ENCODE peak calls at places on chromosomes 12 and 14, in five cellular contexts. G is HEK293T, C is GM12878, H is HepG2, T is K562. B is an unnamed sample.

GRCh38 chr14:101773378-101773777 is 11.9 kb downstream of the PPP2R5C start:
- DNase-seq in G (no peak), C (no peak), H (no peak), T (no peak), B (no peak)

GRCh38 chr14:93543766-93544165 is 113.0 kb downstream of the UNC79 start:
- DNase-seq in G (peak; percentile 12), C (no peak), H (peak; percentile 10), T (no peak), B (peak; percentile 42)

GRCh38 chr12:57726151-57726883 is 12.2 kb downstream of the AGAP2 start:
- DNase-seq in G (peak; percentile 92), C (no peak), H (peak; percentile 71), T (no peak), B (peak; percentile 96)

GRCh38 chr14:61527325-61528100 is 167.8 kb upstream of the HIF1A start:
- DNase-seq in G (no peak), C (no peak), H (peak; percentile 30), T (peak; percentile 7), B (no peak)

GRCh38 chr14:23147676-23148075 is 28.6 kb upstream of the CEBPE start:
- DNase-seq in G (no peak), C (no peak), H (no peak), T (no peak), B (no peak)

GRCh38 chr12:109289004-109289403 is 20.1 kb downstream of the FOXN4 start:
- DNase-seq in G (no peak), C (no peak), H (no peak), T (no peak), B (no peak)

GRCh38 chr12:69481133-69481532 is 10.9 kb downstream of the FRS2 start:
- DNase-seq in G (no peak), C (no peak), H (peak; percentile 64), T (no peak), B (no peak)

GRCh38 chr12:80175307-80175930 is 76.1 kb downstream of the OTOGL start:
- DNase-seq in G (no peak), C (no peak), H (no peak), T (no peak), B (no peak)

GRCh38 chr14:64684091-64684490 is 20.1 kb upstream of the PLEKHG3 start:
- DNase-seq in G (no peak), C (no peak), H (peak; percentile 25), T (no peak), B (no peak)

GRCh38 chr14:69803753-69804152 is 6.7 kb upstream of the SLC10A1 start:
- DNase-seq in G (no peak), C (no peak), H (no peak), T (no peak), B (no peak)

GRCh38 chr14:36582874-36583241 is 444 bp upstream of the NKX2-8 start:
- DNase-seq in G (no peak), C (no peak), H (no peak), T (no peak), B (peak; percentile 11)

GRCh38 chr14:36579573-36580140 is 2.8 kb downstream of the NKX2-8 start:
- DNase-seq in G (no peak), C (no peak), H (no peak), T (no peak), B (peak; percentile 16)

GRCh38 chr14:36582011-36582873 is at the start of gene NKX2-8:
- DNase-seq in G (peak; percentile 49), C (no peak), H (no peak), T (peak; percentile 19), B (peak; percentile 30)

GRCh38 chr14:36580141-36580855 is 2.1 kb downstream of the NKX2-8 start:
- DNase-seq in G (no peak), C (no peak), H (no peak), T (no peak), B (peak; percentile 21)

GRCh38 chr14:36580856-36581831 is 1.3 kb downstream of the NKX2-8 start:
- DNase-seq in G (no peak), C (no peak), H (no peak), T (no peak), B (peak; percentile 43)
- TF ChIP-seq FOXM1 in G (no peak), C (no peak), H (no peak), T (no peak), B (no peak)

DNA sequence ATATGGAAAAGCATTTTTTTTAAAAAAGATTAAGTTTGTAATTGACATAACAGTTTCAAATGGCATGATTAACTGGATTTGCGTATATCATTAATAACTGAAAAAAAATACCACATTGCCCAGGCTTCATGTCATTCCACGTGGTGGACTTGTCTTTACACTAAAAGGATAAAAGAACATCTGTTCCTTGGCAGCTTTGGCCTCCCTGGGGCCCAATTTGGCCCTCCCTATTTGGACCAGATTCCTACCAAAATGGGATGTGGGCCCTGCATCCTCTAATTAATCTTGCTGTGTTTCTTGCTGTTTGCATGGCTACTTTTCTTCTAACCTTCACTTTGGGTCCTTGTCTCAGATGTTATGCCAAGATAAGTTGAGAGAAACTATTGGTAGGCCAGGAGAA is 57.6 kb downstream of the PTHLH start:
- DNase-seq in G (no peak), C (no peak), H (no peak), T (no peak), B (no peak)
- TF ChIP-seq FOXM1 in G (no peak), C (no peak), H (no peak), T (no peak), B (no peak)

GRCh38 chr12:91367234-91367849 is 184.7 kb upstream of the DCN start:
- DNase-seq in G (peak; percentile 18), C (no peak), H (peak; percentile 2), T (peak; percentile 36), B (no peak)
- TF ChIP-seq FOXM1 in G (no peak), C (no peak), H (no peak), T (no peak), B (no peak)

GRCh38 chr14:35158951-35159653 is 36.8 kb downstream of the PRORP start:
- DNase-seq in G (no peak), C (no peak), H (peak; percentile 44), T (no peak), B (no peak)

GRCh38 chr14:35163384-35163783 is 41.0 kb downstream of the PRORP start:
- DNase-seq in G (no peak), C (no peak), H (no peak), T (no peak), B (no peak)

GRCh38 chr14:35161231-35161630 is 38.9 kb downstream of the PRORP start:
- DNase-seq in G (no peak), C (no peak), H (no peak), T (no peak), B (no peak)

GRCh38 chr14:35158491-35158890 is 36.1 kb downstream of the PRORP start:
- DNase-seq in G (no peak), C (no peak), H (no peak), T (no peak), B (no peak)

GRCh38 chr14:35159742-35160409 is 37.5 kb downstream of the PRORP start:
- DNase-seq in G (no peak), C (no peak), H (peak; percentile 94), T (no peak), B (no peak)
- TF ChIP-seq FOXM1 in G (no peak), C (peak; percentile 44), H (no peak), T (no peak), B (no peak)

GRCh38 chr14:104128981-104129380 is 9.4 kb upstream of the KIF26A start:
- DNase-seq in G (no peak), C (no peak), H (no peak), T (no peak), B (no peak)

GRCh38 chr14:104129556-104129955 is 8.8 kb upstream of the KIF26A start:
- DNase-seq in G (no peak), C (no peak), H (no peak), T (no peak), B (no peak)

GRCh38 chr14:104131968-104132732 is 6.2 kb upstream of the KIF26A start:
- DNase-seq in G (no peak), C (no peak), H (no peak), T (no peak), B (no peak)

GRCh38 chr14:104132981-104133380 is 5.4 kb upstream of the KIF26A start:
- DNase-seq in G (no peak), C (no peak), H (no peak), T (no peak), B (peak; percentile 14)

DNA sequence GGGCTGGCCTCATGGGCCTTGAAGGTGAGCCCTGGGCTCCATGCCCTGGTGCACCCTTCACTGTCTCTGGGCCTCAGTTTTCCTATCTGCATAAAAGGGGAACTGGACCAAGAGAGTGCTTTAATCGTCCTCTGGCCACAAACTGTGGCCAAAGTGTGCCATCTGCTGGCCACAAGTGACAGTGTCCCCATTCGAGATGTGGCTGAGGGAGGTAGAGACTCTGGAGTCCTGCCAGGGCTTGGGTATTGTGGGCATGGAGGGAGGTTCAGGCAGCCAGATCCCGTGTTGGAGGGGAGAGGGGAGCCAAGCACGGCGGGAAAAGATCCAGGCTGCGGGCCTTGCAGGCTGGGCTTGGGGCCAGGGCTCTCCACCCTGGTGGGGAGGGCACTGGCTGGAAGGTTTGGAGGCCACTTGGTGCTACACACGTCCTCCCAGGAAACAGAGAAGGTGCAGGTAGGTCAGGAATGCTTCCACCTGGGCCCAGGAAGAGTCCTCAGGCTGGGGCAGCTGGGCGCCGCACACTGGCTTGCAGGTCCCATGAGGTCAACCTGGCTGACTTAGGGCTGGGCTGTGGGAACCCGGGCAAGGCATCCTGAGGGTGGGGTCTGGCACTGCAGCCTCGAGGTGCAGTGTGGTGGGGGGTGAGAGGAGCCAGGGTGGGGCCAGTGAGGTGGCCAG is 7.3 kb upstream of the KIF26A start:
- DNase-seq in G (peak; percentile 60), C (no peak), H (peak; percentile 23), T (no peak), B (peak; percentile 87)
- TF ChIP-seq FOXM1 in G (no peak), C (no peak), H (no peak), T (no peak), B (no peak)

GRCh38 chr12:10455766-10456165 is 2.6 kb upstream of the KLRC1 start:
- DNase-seq in G (no peak), C (no peak), H (no peak), T (no peak), B (no peak)

GRCh38 chr12:10457760-10458159 is 4.6 kb upstream of the KLRC1 start:
- DNase-seq in G (no peak), C (no peak), H (no peak), T (no peak), B (no peak)

GRCh38 chr12:10448236-10448635 is 4.9 kb downstream of the KLRC1 start:
- DNase-seq in G (no peak), C (no peak), H (no peak), T (no peak), B (no peak)

GRCh38 chr12:10454531-10454930 is 1.4 kb upstream of the KLRC1 start:
- DNase-seq in G (no peak), C (no peak), H (no peak), T (no peak), B (no peak)

GRCh38 chr12:10453144-10453543 is at the start of gene KLRC1:
- DNase-seq in G (no peak), C (no peak), H (no peak), T (no peak), B (no peak)
- TF ChIP-seq FOXM1 in G (no peak), C (no peak), H (no peak), T (no peak), B (no peak)

B was measured in SK-N-SH.